ENCODE peak calls at places on chromosomes 16 and 17, in six cellular contexts. R, H, Q, X, L and I are unnamed samples.

GRCh38 chr16:29898786-29899515 is 399 bp downstream of the SEZ6L2 start:
- DNase-seq in R (no peak), H (no peak), Q (peak; percentile 56), X (no peak), L (peak; percentile 60), I (no peak)

GRCh38 chr17:9074106-9074505 is 52.8 kb downstream of the NTN1 start:
- DNase-seq in R (no peak), H (no peak), Q (no peak), X (no peak), L (peak; percentile 26), I (no peak)

GRCh38 chr16:10183606-10183959 is 1.4 kb upstream of the GRIN2A start:
- DNase-seq in R (no peak), H (no peak), Q (no peak), X (no peak), L (no peak), I (no peak)

GRCh38 chr17:75338335-75338734 is 49.1 kb upstream of the SLC25A19 start:
- DNase-seq in R (no peak), H (no peak), Q (peak; percentile 42), X (no peak), L (peak; percentile 38), I (no peak)

GRCh38 chr17:76631821-76632565 is 11.6 kb downstream of the ST6GALNAC1 start:
- DNase-seq in R (no peak), H (no peak), Q (no peak), X (no peak), L (no peak), I (peak; percentile 61)

GRCh38 chr16:69145658-69146057 is 13.2 kb downstream of the UTP4 start:
- DNase-seq in R (no peak), H (no peak), Q (no peak), X (no peak), L (peak; percentile 16), I (no peak)

GRCh38 chr17:73841431-73842060 is 197.3 kb upstream of the SDK2 start:
- DNase-seq in R (no peak), H (no peak), Q (no peak), X (peak; percentile 29), L (no peak), I (no peak)

GRCh38 chr17:35345926-35346771 is 27.3 kb downstream of the SLFN11 start:
- DNase-seq in R (no peak), H (no peak), Q (peak; percentile 65), X (no peak), L (peak; percentile 86), I (peak; percentile 90)

GRCh38 chr16:89599451-89599858 is 14.0 kb upstream of the DPEP1 start:
- DNase-seq in R (no peak), H (no peak), Q (peak; percentile 70), X (no peak), L (no peak), I (no peak)

GRCh38 chr16:85332175-85332574 is 219.9 kb upstream of the CIBAR2 start:
- DNase-seq in R (no peak), H (no peak), Q (no peak), X (no peak), L (no peak), I (no peak)

GRCh38 chr16:57616871-57617270 is 11.6 kb upstream of the ADGRG1 start:
- DNase-seq in R (no peak), H (no peak), Q (no peak), X (no peak), L (no peak), I (peak; percentile 24)